ENCODE peak calls at places on chromosome 5, in ten cellular contexts. N is CD8-positive, alpha-beta T cell; F is cardiac muscle cell; L is mucosa of descending colon; U is stimulated activated CD4-positive, alpha-beta T cell treated with anti-CD3 and anti-CD28 coated beads, Interleukin-15, amount 100 ng/mL, for 1 hour; Y is hepatic stellate cell; H is T-helper 9 cell; G is NCI-H345; I is cardiac septum; M is T-helper 1 cell. B is an unnamed sample.

GRCh38 chr5:73419414-73420390 is 28.9 kb downstream of the FOXD1 start:
- DNase-seq in L (no peak), U (no peak), I (no peak), M (no peak), H (no peak), N (no peak), F (peak), G (no peak), Y (peak), B (peak)

GRCh38 chr5:128196791-128197190 is 113.2 kb downstream of the SLC12A2 start:
- DNase-seq in Y (no peak), L (no peak), U (no peak), H (no peak), N (no peak), G (no peak), F (no peak), I (no peak), M (no peak), B (peak)

GRCh38 chr5:146052780-146053179 is 52.6 kb downstream of the PLAC8L1 start:
- DNase-seq in U (no peak), H (no peak), Y (no peak), N (no peak), I (no peak), F (peak), L (no peak), G (no peak), M (no peak), B (no peak)

GRCh38 chr5:67303356-67303755 is 106.8 kb upstream of the CD180 start:
- DNase-seq in Y (no peak), U (no peak), H (no peak), F (no peak), N (no peak), I (no peak), L (no peak), M (no peak), G (no peak), B (no peak)

GRCh38 chr5:40355842-40356241 is 323.9 kb upstream of the PTGER4 start:
- DNase-seq in G (no peak), I (no peak), U (no peak), Y (no peak), F (no peak), N (no peak), L (no peak), M (no peak), H (no peak), B (no peak)

GRCh38 chr5:131563434-131564228 is 71.4 kb downstream of the RAPGEF6 start:
- DNase-seq in Y (no peak), L (no peak), M (no peak), U (no peak), N (no peak), H (no peak), F (peak), I (no peak), G (no peak), B (no peak)

GRCh38 chr5:16740046-16740445 is 123.2 kb upstream of the RETREG1 start:
- DNase-seq in H (no peak), I (no peak), G (no peak), N (no peak), Y (no peak), F (no peak), L (no peak), U (no peak), M (no peak), B (no peak)

GRCh38 chr5:108079754-108080153 is 302.1 kb downstream of the FBXL17 start:
- DNase-seq in L (no peak), Y (no peak), M (no peak), N (no peak), F (no peak), G (no peak), U (no peak), H (no peak), I (no peak), B (peak)

GRCh38 chr5:32916648-32917047 is 205.5 kb downstream of the NPR3 start:
- DNase-seq in M (no peak), H (no peak), G (no peak), I (no peak), L (no peak), N (no peak), U (no peak), Y (peak), F (no peak), B (peak)

GRCh38 chr5:101429241-101429640 is 526.2 kb upstream of the ST8SIA4 start:
- DNase-seq in U (no peak), Y (no peak), M (no peak), H (no peak), N (no peak), L (no peak), I (no peak), F (no peak), G (no peak), B (peak)

GRCh38 chr5:25190521-25191000 is 545.8 kb upstream of the CDH10 start:
- DNase-seq in F (no peak), M (no peak), L (peak), I (no peak), U (no peak), G (no peak), N (no peak), Y (no peak), H (no peak), B (no peak)

GRCh38 chr5:164504141-164504772 is 998.8 kb downstream of the MAT2B start:
- DNase-seq in N (no peak), L (no peak), F (peak), I (no peak), G (peak), M (no peak), H (no peak), Y (peak), U (no peak), B (peak)

GRCh38 chr5:15366676-15367391 is 133.1 kb upstream of the FBXL7 start:
- DNase-seq in N (no peak), M (no peak), L (no peak), U (no peak), I (no peak), G (no peak), F (peak), Y (no peak), H (no peak), B (no peak)

GRCh38 chr5:140038373-140038957 is 4.6 kb downstream of the NRG2 start:
- DNase-seq in H (no peak), Y (peak), G (no peak), F (peak), N (no peak), I (no peak), L (no peak), M (no peak), U (no peak), B (peak)

GRCh38 chr5:148336704-148337435 is 1.5 kb downstream of the SPINK9 start:
- DNase-seq in I (no peak), Y (no peak), L (no peak), M (no peak), N (no peak), G (no peak), F (no peak), H (no peak), U (no peak), B (no peak)

GRCh38 chr5:172114875-172115422 is 73.1 kb downstream of the STK10 start:
- DNase-seq in U (peak), H (peak), L (peak), F (no peak), N (peak), M (peak), G (no peak), Y (no peak), I (peak), B (no peak)

GRCh38 chr5:10525124-10525495 is 38.8 kb upstream of the ANKRD33B start:
- DNase-seq in N (no peak), Y (no peak), H (no peak), I (no peak), M (no peak), F (no peak), L (no peak), G (no peak), U (no peak), B (no peak)

GRCh38 chr5:102289251-102289899 is 6.7 kb downstream of the SLCO4C1 start:
- DNase-seq in H (no peak), U (no peak), L (no peak), I (no peak), M (no peak), G (no peak), Y (no peak), F (no peak), N (no peak), B (no peak)

GRCh38 chr5:55645304-55645703 is 66.8 kb downstream of the SLC38A9 start:
- DNase-seq in I (no peak), H (no peak), Y (no peak), U (no peak), G (no peak), L (no peak), N (no peak), F (no peak), M (no peak), B (peak)

GRCh38 chr5:1441166-1441865 is 3.9 kb downstream of the SLC6A3 start:
- DNase-seq in Y (no peak), L (no peak), M (no peak), H (no peak), G (no peak), U (no peak), F (no peak), I (no peak), N (no peak), B (no peak)

GRCh38 chr5:125549322-125549871 is 803.0 kb upstream of the ZNF608 start:
- DNase-seq in H (no peak), F (peak), L (no peak), N (no peak), Y (no peak), G (no peak), U (no peak), I (no peak), M (no peak), B (peak)

GRCh38 chr5:86917117-86917579 is 299.4 kb downstream of the COX7C start:
- DNase-seq in G (no peak), U (no peak), I (no peak), F (peak), Y (no peak), N (no peak), H (no peak), L (no peak), M (no peak), B (peak)

GRCh38 chr5:60295423-60295822 is 401.9 kb upstream of the PDE4D start:
- DNase-seq in G (peak), F (peak), I (no peak), H (no peak), N (no peak), M (no peak), L (no peak), U (no peak), Y (peak), B (peak)

GRCh38 chr5:58185397-58186195 is 274.3 kb downstream of the PLK2 start:
- DNase-seq in N (no peak), F (no peak), M (no peak), I (no peak), G (no peak), H (no peak), Y (no peak), U (no peak), L (no peak), B (peak)

GRCh38 chr5:171984748-171985419 is 21.6 kb downstream of the FBXW11 start:
- DNase-seq in F (no peak), H (no peak), G (no peak), I (no peak), M (no peak), N (no peak), U (no peak), Y (peak), L (no peak), B (peak)

GRCh38 chr5:26690511-26690910 is 347.9 kb downstream of the CDH9 start:
- DNase-seq in Y (no peak), H (no peak), L (no peak), I (no peak), N (no peak), G (no peak), F (no peak), U (no peak), M (no peak), B (no peak)

GRCh38 chr5:93385665-93386064 is 195.4 kb downstream of the NR2F1-AS1 start:
- DNase-seq in L (no peak), U (no peak), N (no peak), I (no peak), Y (no peak), F (no peak), H (no peak), M (no peak), G (no peak), B (peak)

GRCh38 chr5:173926359-173926758 is 38.2 kb downstream of the CPEB4 start:
- DNase-seq in F (peak), H (no peak), L (no peak), I (no peak), Y (peak), G (no peak), N (no peak), M (no peak), U (no peak), B (peak)

GRCh38 chr5:115702025-115702424 is 76.2 kb upstream of the TMED7 start:
- DNase-seq in M (no peak), I (no peak), F (no peak), H (no peak), Y (no peak), N (no peak), G (no peak), U (no peak), L (no peak), B (no peak)

GRCh38 chr5:37248387-37248969 is 698 bp downstream of the CPLANE1 start:
- DNase-seq in F (peak), H (no peak), Y (no peak), M (no peak), U (no peak), N (no peak), I (no peak), L (no peak), G (peak), B (peak)

GRCh38 chr5:14110196-14110595 is 32.9 kb upstream of the TRIO start:
- DNase-seq in H (no peak), G (no peak), L (no peak), I (no peak), M (no peak), F (no peak), U (no peak), Y (no peak), N (no peak), B (peak)

GRCh38 chr5:167478156-167478555 is 813.3 kb upstream of the WWC1 start:
- DNase-seq in Y (no peak), F (no peak), N (no peak), H (no peak), L (no peak), I (no peak), U (no peak), G (no peak), M (no peak), B (peak)

GRCh38 chr5:137735531-137736284 is at the start of gene KLHL3:
- DNase-seq in L (peak), N (peak), M (no peak), G (peak), U (no peak), I (peak), H (peak), F (peak), Y (peak), B (peak)

GRCh38 chr5:74035521-74035937 is 409.5 kb downstream of the ARHGEF28 start:
- DNase-seq in H (no peak), Y (peak), G (no peak), F (peak), U (no peak), M (no peak), L (no peak), I (no peak), N (no peak), B (peak)

GRCh38 chr5:141510850-141511718 is 22.2 kb downstream of the PCDHGC5 start:
- DNase-seq in Y (no peak), G (no peak), N (no peak), L (no peak), I (peak), F (no peak), U (no peak), H (no peak), M (no peak), B (no peak)

GRCh38 chr5:110839004-110839403 is 100.2 kb downstream of the SLC25A46 start:
- DNase-seq in N (no peak), I (no peak), Y (no peak), G (no peak), F (no peak), H (no peak), L (no peak), U (no peak), M (no peak), B (no peak)

GRCh38 chr5:79032031-79032711 is 37.3 kb downstream of the DMGDH start:
- DNase-seq in I (no peak), L (no peak), Y (no peak), M (no peak), F (no peak), H (no peak), U (no peak), N (no peak), G (no peak), B (no peak)

GRCh38 chr5:141199359-141200235 is at the start of gene PCDHB11:
- DNase-seq in I (no peak), Y (no peak), G (no peak), M (no peak), F (peak), U (no peak), L (no peak), H (no peak), N (no peak), B (no peak)

GRCh38 chr5:137507150-137507549 is 8.0 kb upstream of the SPOCK1 start:
- DNase-seq in H (no peak), L (no peak), U (no peak), I (no peak), F (no peak), G (no peak), M (no peak), N (no peak), Y (no peak), B (peak)

GRCh38 chr5:1225081-1225480 is at the start of gene SLC6A18:
- DNase-seq in L (no peak), I (no peak), U (no peak), G (no peak), H (no peak), N (no peak), M (no peak), Y (no peak), F (no peak), B (no peak)